ENCODE peak calls at places on chromosomes 2 and 18, in five cellular contexts. V is iris pigment epithelial cell, B is omental fat pad, X is AG04450, G is AG20443. A is an unnamed sample.

GRCh38 chr2:88481937-88482336 is 29.4 kb upstream of the FOXI3 start:
- DNase-seq in V (peak), B (no peak), X (no peak), G (no peak), A (no peak)

GRCh38 chr2:7795358-7796199 is 878.4 kb downstream of the RNF144A start:
- DNase-seq in V (no peak), B (no peak), X (no peak), G (peak), A (no peak)

GRCh38 chr2:222102746-222103349 is 195.9 kb downstream of the PAX3 start:
- DNase-seq in V (no peak), B (no peak), X (no peak), G (no peak), A (no peak)

GRCh38 chr2:139674577-139674976 is 894.4 kb upstream of the NXPH2 start:
- DNase-seq in V (no peak), B (no peak), X (no peak), G (no peak), A (no peak)

GRCh38 chr18:41444943-41445342 is 510.1 kb upstream of the PIK3C3 start:
- DNase-seq in V (peak), B (no peak), X (no peak), G (no peak), A (no peak)

GRCh38 chr2:28621172-28622100 is 125.6 kb downstream of the PLB1 start:
- DNase-seq in V (peak), B (no peak), X (peak), G (peak), A (no peak)

GRCh38 chr2:202718614-202719013 is 83.8 kb downstream of the FAM117B start:
- DNase-seq in V (peak), B (no peak), X (peak), G (peak), A (no peak)

GRCh38 chr2:119751706-119752105 is 8.0 kb upstream of the PTPN4 start:
- DNase-seq in V (peak), B (no peak), X (no peak), G (no peak), A (no peak)

GRCh38 chr2:71689393-71689792 is 236.0 kb downstream of the DYSF start:
- DNase-seq in V (no peak), B (no peak), X (no peak), G (no peak), A (no peak)

GRCh38 chr18:10304853-10305252 is 149.6 kb upstream of the APCDD1 start:
- DNase-seq in V (no peak), B (no peak), X (no peak), G (peak), A (peak)